ENCODE peak calls at places on chromosomes 1 and 21, in seven cellular contexts. P is CD4-positive, CD25-positive, alpha-beta regulatory T cell; K is SHP77; N is iPS-NIHi11; R is cardiac septum; W is thoracic aorta; C is amygdala. L is an unnamed sample.

GRCh38 chr1:44084998-44085675 is 33.5 kb upstream of the KLF17 start:
- DNase-seq in C (no peak), N (no peak), P (no peak), R (no peak), K (no peak), W (no peak), L (no peak)

GRCh38 chr21:17495680-17496079 is 17.2 kb upstream of the CXADR start:
- DNase-seq in N (no peak), W (no peak), P (no peak), R (no peak), K (no peak), C (no peak), L (peak; percentile 47)

GRCh38 chr21:43958364-43959158 is 53.5 kb upstream of the TRAPPC10 start:
- DNase-seq in R (no peak), W (no peak), C (no peak), K (no peak), P (no peak), N (no peak), L (no peak)

GRCh38 chr1:86856196-86856595 is 57.7 kb downstream of the SELENOF start:
- DNase-seq in N (no peak), P (no peak), C (no peak), W (no peak), K (no peak), R (no peak), L (no peak)

GRCh38 chr1:21511579-21512522 is 2.6 kb downstream of the ALPL start:
- DNase-seq in C (no peak), R (no peak), N (no peak), W (no peak), K (no peak), P (no peak), L (no peak)

GRCh38 chr21:42237577-42237976 is 18.6 kb downstream of the ABCG1 start:
- DNase-seq in W (no peak), K (no peak), C (no peak), R (no peak), N (no peak), P (no peak), L (no peak)

GRCh38 chr1:51948491-51948915 is 42.0 kb downstream of the RAB3B start:
- DNase-seq in R (no peak), N (no peak), K (no peak), W (no peak), P (no peak), C (no peak), L (no peak)

GRCh38 chr1:92817137-92817697 is 14.6 kb upstream of the RPL5 start:
- DNase-seq in N (no peak), R (no peak), K (no peak), W (no peak), C (no peak), P (no peak), L (no peak)

GRCh38 chr21:37580690-37581089 is 214.1 kb downstream of the DYRK1A start:
- DNase-seq in R (no peak), N (no peak), P (no peak), W (no peak), K (no peak), C (no peak), L (no peak)

GRCh38 chr1:905071-905749 is 18.5 kb upstream of the SAMD11 start:
- DNase-seq in N (peak; percentile 53), R (peak; percentile 81), P (no peak), C (no peak), W (no peak), K (no peak), L (peak; percentile 37)

GRCh38 chr1:2391034-2391384 is 345 bp downstream of the MORN1 start:
- DNase-seq in P (no peak), W (no peak), N (peak; percentile 73), K (no peak), C (no peak), R (no peak), L (peak; percentile 76)